ENCODE peak calls at places on chromosomes 7 and 10, in seven cellular contexts. Z is B cell; K is transverse colon; V is stimulated activated CD4-positive, alpha-beta T cell treated with anti-CD3 and anti-CD28 coated beads, TNF-alpha, amount 100 ng/mL, for 1 hour; R is ACHN; E is cardiac fibroblast; O is M059J. S is an unnamed sample.

GRCh38 chr10:132612571-132613504 is 75.3 kb downstream of the INPP5A start:
- DNase-seq in O (no peak), V (no peak), R (no peak), Z (no peak), E (no peak), K (no peak), S (no peak)

GRCh38 chr7:100475549-100475948 is 3.5 kb downstream of the TSC22D4 start:
- DNase-seq in E (no peak), O (no peak), V (no peak), K (no peak), R (no peak), Z (no peak), S (no peak)

GRCh38 chr7:134742688-134743350 is 36.6 kb upstream of the CALD1 start:
- DNase-seq in R (no peak), E (peak; percentile 57), O (peak; percentile 68), Z (no peak), K (peak; percentile 35), V (no peak), S (no peak)

GRCh38 chr7:3695602-3696001 is 394.6 kb downstream of the SDK1 start:
- DNase-seq in R (peak; percentile 10), Z (peak; percentile 24), O (peak; percentile 3), E (no peak), V (no peak), K (no peak), S (peak; percentile 21)

GRCh38 chr7:70154521-70155180 is 556.4 kb downstream of the AUTS2 start:
- DNase-seq in E (no peak), Z (no peak), O (no peak), K (no peak), V (no peak), R (no peak), S (peak; percentile 60)

GRCh38 chr7:32049599-32049998 is 20.6 kb downstream of the PDE1C start:
- DNase-seq in Z (no peak), O (no peak), R (no peak), V (no peak), E (no peak), K (no peak), S (no peak)

GRCh38 chr10:84590794-84591193 is 262.4 kb downstream of the CCSER2 start:
- DNase-seq in Z (no peak), K (peak; percentile 36), R (no peak), O (no peak), E (no peak), V (no peak), S (no peak)

GRCh38 chr7:34756691-34757090 is 98.7 kb downstream of the NPSR1 start:
- DNase-seq in O (no peak), V (no peak), E (no peak), K (no peak), Z (no peak), R (no peak), S (peak; percentile 17)

GRCh38 chr7:23467731-23468720 is 2.3 kb downstream of the IGF2BP3 start:
- DNase-seq in K (peak; percentile 8), R (no peak), V (no peak), E (peak; percentile 71), Z (peak; percentile 52), O (peak; percentile 76), S (peak; percentile 73)

GRCh38 chr10:110893559-110894179 is 21.9 kb downstream of the PDCD4 start:
- DNase-seq in Z (peak; percentile 58), E (peak; percentile 69), K (no peak), O (peak; percentile 38), R (peak; percentile 69), V (no peak), S (peak; percentile 71)

GRCh38 chr7:36633377-36633776 is 90.9 kb downstream of the AOAH start:
- DNase-seq in K (no peak), E (no peak), R (peak; percentile 65), O (no peak), V (no peak), Z (no peak), S (no peak)

S was measured in DMS53.